ENCODE peak calls at places on chromosomes 1 and 21, in eight cellular contexts. R, L, B, P, X, J, V and C are unnamed samples. For H3K4me1, the result is how much of the 10 kb centered on the place peaks cover.

GRCh38 chr1:225156254-225156653 is 226.8 kb downstream of the DNAH14 start:
- DNase-seq in R (peak), L (no peak), B (no peak), P (peak), X (no peak), J (peak), V (no peak), C (no peak)

GRCh38 chr21:42479582-42479981 is 16.4 kb downstream of the RSPH1 start:
- DNase-seq in R (no peak), L (no peak), B (no peak), P (no peak), X (no peak), J (no peak), V (no peak), C (no peak)

GRCh38 chr21:44585892-44586291 is 5.5 kb upstream of the KRTAP10-5 start:
- DNase-seq in R (no peak), L (no peak), B (no peak), P (no peak), X (no peak), J (no peak), V (no peak), C (no peak)

GRCh38 chr1:31747304-31747703 is 16.8 kb downstream of the ADGRB2 start:
- DNase-seq in R (no peak), L (no peak), B (no peak), P (no peak), X (no peak), J (no peak), V (no peak), C (no peak)

GRCh38 chr1:8815582-8816285 is 1.7 kb downstream of the RERE start:
- DNase-seq in R (peak), L (no peak), B (peak), P (peak), X (no peak), J (peak), V (peak), C (peak)

GRCh38 chr1:93997756-93998155 is 88.5 kb upstream of the GCLM start:
- DNase-seq in R (no peak), L (no peak), B (no peak), P (no peak), X (no peak), J (no peak), V (no peak), C (no peak)

GRCh38 chr1:8179132-8179793 is 138.7 kb upstream of the SLC45A1 start:
- DNase-seq in R (no peak), L (no peak), B (no peak), P (no peak), X (no peak), J (no peak), V (no peak), C (no peak)

GRCh38 chr21:19607983-19608668 is 1204.5 kb upstream of the TMPRSS15 start:
- DNase-seq in R (no peak), L (peak), B (no peak), P (no peak), X (no peak), J (no peak), V (peak), C (peak)

GRCh38 chr1:30880631-30881155 is 27.9 kb downstream of the SDC3 start:
- DNase-seq in R (no peak), L (no peak), B (no peak), P (no peak), X (no peak), J (no peak), V (no peak), C (no peak)

GRCh38 chr21:28908351-28908750 is 84.3 kb downstream of the LTN1 start:
- DNase-seq in R (no peak), L (peak), B (no peak), P (no peak), X (peak), J (no peak), V (no peak), C (no peak)

GRCh38 chr1:196637606-196638005 is 14.2 kb upstream of the CFH start:
- DNase-seq in R (no peak), L (no peak), B (no peak), P (no peak), X (no peak), J (no peak), V (no peak), C (no peak)

GRCh38 chr1:58929667-58930325 is 145.9 kb upstream of the JUN start:
- DNase-seq in R (no peak), L (no peak), B (peak), P (peak), X (peak), J (no peak), V (no peak), C (peak)

GRCh38 chr1:182955596-182956588 is 2.9 kb upstream of the SHCBP1L start:
- DNase-seq in R (peak), L (no peak), B (peak), P (peak), X (peak), J (no peak), V (no peak), C (no peak)

GRCh38 chr1:8182034-8182761 is 135.7 kb upstream of the SLC45A1 start:
- DNase-seq in R (peak), L (no peak), B (peak), P (peak), X (peak), J (peak), V (no peak), C (peak)

GRCh38 chr1:221891708-221892107 is 149.8 kb upstream of the DUSP10 start:
- DNase-seq in R (no peak), L (no peak), B (peak), P (no peak), X (no peak), J (no peak), V (no peak), C (no peak)

GRCh38 chr1:15958111-15958510 is 17.8 kb downstream of the ZBTB17 start:
- DNase-seq in R (no peak), L (peak), B (no peak), P (no peak), X (no peak), J (peak), V (no peak), C (no peak)

GRCh38 chr21:35720065-35720810 is 340.1 kb downstream of the SETD4 start:
- DNase-seq in R (no peak), L (no peak), B (no peak), P (no peak), X (no peak), J (no peak), V (no peak), C (no peak)

GRCh38 chr1:39701092-39701460 is 9.8 kb upstream of the HPCAL4 start:
- DNase-seq in R (peak), L (peak), B (peak), P (peak), X (no peak), J (no peak), V (no peak), C (peak)

GRCh38 chr1:9960011-9960410 is 16.7 kb downstream of the NMNAT1 start:
- DNase-seq in R (no peak), L (no peak), B (no peak), P (no peak), X (no peak), J (no peak), V (no peak), C (no peak)

GRCh38 chr21:21156397-21156796 is 158.2 kb downstream of the NCAM2 start:
- DNase-seq in R (no peak), L (no peak), B (no peak), P (no peak), X (no peak), J (no peak), V (no peak), C (no peak)

GRCh38 chr1:197909346-197909745 is 6.9 kb downstream of the C1orf53 start:
- DNase-seq in R (no peak), L (no peak), B (no peak), P (no peak), X (no peak), J (no peak), V (no peak), C (no peak)
- TF ChIP-seq EZH2 in R (no peak), L (peak), B (no peak), P (no peak), X (no peak), J (no peak), V (no peak), C (no peak)

GRCh38 chr1:78840447-78841251 is 165.9 kb downstream of the ADGRL4 start:
- DNase-seq in R (peak), L (peak), B (peak), P (peak), X (no peak), J (peak), V (peak), C (peak)

GRCh38 chr1:78843111-78843908 is 163.2 kb downstream of the ADGRL4 start:
- DNase-seq in R (peak), L (no peak), B (peak), P (peak), X (no peak), J (no peak), V (no peak), C (peak)

GRCh38 chr1:78836736-78837135 is 169.8 kb downstream of the ADGRL4 start:
- DNase-seq in R (no peak), L (no peak), B (no peak), P (no peak), X (no peak), J (peak), V (no peak), C (no peak)

GRCh38 chr1:78834201-78834741 is 172.3 kb downstream of the ADGRL4 start:
- DNase-seq in R (peak), L (no peak), B (peak), P (peak), X (no peak), J (no peak), V (no peak), C (no peak)

DNA sequence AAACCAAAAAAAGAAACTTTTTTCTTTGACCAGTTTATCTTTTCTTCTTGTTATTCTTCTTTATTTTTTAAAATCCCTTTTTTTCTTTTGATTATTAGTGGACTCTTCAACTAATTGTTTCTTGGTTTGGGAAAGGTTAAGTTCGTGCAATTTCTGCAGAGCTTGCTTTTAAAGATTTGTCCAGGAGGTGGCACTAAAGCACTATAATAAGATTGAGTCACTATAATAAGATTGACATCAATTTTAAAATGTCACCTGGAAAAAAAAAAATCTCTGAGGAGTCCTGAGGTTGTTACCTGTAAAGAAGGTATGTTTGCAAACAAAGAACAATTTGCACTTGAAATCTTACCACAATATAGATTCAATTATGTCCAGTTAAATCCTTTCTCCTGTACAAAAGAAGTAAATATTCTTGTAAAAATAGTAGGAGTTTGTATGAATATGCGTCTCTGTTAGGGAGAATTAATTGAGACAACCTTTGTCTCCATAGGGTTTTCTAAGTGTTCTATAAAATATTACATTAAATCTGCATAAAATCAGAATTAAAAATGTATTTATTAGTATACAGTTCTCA is 166.7 kb downstream of the ADGRL4 start:
- DNase-seq in R (no peak), L (peak), B (peak), P (peak), X (peak), J (peak), V (peak), C (peak)
- H3K4me2 ChIP-seq in R (no peak), L (no peak), B (no peak), P (peak), X (no peak), J (no peak), V (no peak), C (no peak)

GRCh38 chr1:154429118-154429517 is 24.0 kb downstream of the IL6R start:
- DNase-seq in R (no peak), L (no peak), B (no peak), P (no peak), X (no peak), J (no peak), V (no peak), C (no peak)
- H3K4me1 ChIP-seq in R (under half), L (under half), B (under half), P (under half), X (under half), J (under half), V (under half), C (under half)

DNA sequence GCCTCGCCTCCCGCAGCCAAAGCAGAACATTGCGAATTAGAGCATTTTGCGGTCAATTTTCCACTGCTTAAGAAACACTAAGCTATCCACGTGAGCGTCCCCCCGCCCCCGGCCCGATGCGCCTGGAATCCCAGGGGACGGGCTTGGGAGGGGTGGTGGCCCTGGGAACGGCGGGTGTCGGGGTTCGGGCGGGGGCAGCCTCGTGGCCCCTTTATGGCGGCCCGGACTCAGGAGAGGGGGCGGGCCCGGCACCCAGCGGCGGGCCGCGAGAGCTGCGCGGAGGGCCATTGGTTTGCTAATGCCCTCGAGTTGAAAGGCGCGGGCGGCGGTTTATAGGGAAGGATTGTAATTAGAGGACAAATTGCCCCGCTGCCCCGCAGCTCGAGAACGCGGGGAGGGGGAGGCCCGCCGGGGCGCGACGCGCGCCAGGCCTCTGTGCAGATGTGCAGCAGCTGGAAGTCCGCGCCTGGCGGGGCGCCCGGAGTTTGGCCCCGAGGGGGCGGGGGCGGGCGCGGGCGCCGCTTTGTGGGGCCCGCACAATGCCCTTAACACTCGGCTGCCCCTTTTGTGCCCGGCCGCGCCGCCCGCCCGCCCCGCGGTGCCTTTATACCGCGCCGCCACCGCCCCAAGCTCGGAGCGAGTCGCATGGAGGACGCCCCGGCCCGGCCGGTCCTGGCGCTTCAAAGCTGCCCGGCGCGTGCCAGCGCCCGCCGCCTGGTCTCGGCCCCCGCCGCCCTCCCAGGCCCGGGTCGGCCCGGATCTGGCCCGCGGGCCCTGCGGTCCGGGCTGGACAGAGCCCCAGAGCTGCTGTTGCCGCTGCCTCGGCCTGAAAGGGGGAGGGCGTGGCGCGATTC is 1.9 kb upstream of the HES3 start:
- DNase-seq in R (no peak), L (peak), B (no peak), P (no peak), X (no peak), J (no peak), V (peak), C (peak)
- TF ChIP-seq EZH2 in R (peak), L (no peak), B (peak), P (peak), X (peak), J (peak), V (peak), C (no peak)

DNA sequence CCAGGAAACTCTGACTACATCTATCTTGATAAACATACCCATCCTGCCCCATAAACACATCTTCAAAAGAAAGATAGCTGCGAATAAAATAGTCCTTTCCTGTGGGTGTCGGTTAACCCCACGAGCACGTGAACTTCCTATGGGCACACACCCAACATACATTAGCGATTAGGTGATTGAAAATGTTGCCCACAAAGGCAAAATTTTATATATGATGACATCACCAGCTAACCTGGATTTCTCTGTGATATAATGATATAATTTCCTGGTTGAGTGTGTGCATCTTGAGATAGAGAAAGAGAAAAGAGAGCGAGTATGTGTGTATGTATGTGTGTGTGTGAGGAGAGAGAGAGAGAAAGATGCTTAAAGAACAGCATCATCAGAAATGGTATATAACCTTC is 296.1 kb downstream of the PTPRC start:
- DNase-seq in R (peak), L (no peak), B (peak), P (peak), X (peak), J (peak), V (no peak), C (no peak)
- H3K4me2 ChIP-seq in R (peak), L (no peak), B (peak), P (peak), X (peak), J (peak), V (no peak), C (peak)